ENCODE peak calls at places on chromosomes 12 and 14, in seven cellular contexts. A is mesendoderm, M is tibial artery, W is keratinocyte, C is psoas muscle, D is DND-41, S is neural progenitor cell. H is an unnamed sample. For H3K27me3 and H3K4me1, the result is how much of the 10 kb centered on the place peaks cover.

GRCh38 chr14:38884109-38884508 is 218.9 kb downstream of the SEC23A start:
- DNase-seq in C (no peak), W (no peak), A (no peak), M (no peak), S (no peak), D (no peak), H (no peak)

GRCh38 chr12:25017336-25017735 is 68.4 kb upstream of the BCAT1 start:
- DNase-seq in A (no peak), M (no peak), C (no peak), D (no peak), W (no peak), S (no peak), H (no peak)

GRCh38 chr14:64118892-64119291 is 175.3 kb downstream of the ESR2 start:
- DNase-seq in A (no peak), S (no peak), C (no peak), D (no peak), M (no peak), W (no peak), H (no peak)

GRCh38 chr12:40820794-40821484 is 128.7 kb downstream of the CNTN1 start:
- DNase-seq in S (no peak), M (no peak), D (no peak), A (no peak), C (no peak), W (no peak), H (no peak)

GRCh38 chr14:59438148-59438766 is 26.9 kb downstream of the GPR135 start:
- DNase-seq in D (no peak), W (no peak), M (no peak), A (no peak), C (no peak), S (no peak), H (no peak)

GRCh38 chr12:113384778-113385177 is 18.9 kb downstream of the SDS start:
- DNase-seq in S (no peak), W (no peak), M (no peak), D (no peak), A (no peak), C (no peak), H (no peak)

GRCh38 chr12:126219654-126220279 is 1154.5 kb downstream of the AACS start:
- DNase-seq in D (no peak), S (no peak), C (no peak), W (no peak), A (no peak), M (no peak), H (no peak)

GRCh38 chr12:16352481-16352880 is 5.0 kb downstream of the MGST1 start:
- DNase-seq in M (no peak), A (peak), S (no peak), C (no peak), W (no peak), D (no peak), H (no peak)

GRCh38 chr12:99736760-99737159 is 89.2 kb downstream of the GARIN6 start:
- DNase-seq in S (no peak), A (no peak), D (no peak), C (no peak), W (no peak), M (no peak), H (no peak)

GRCh38 chr12:45231515-45232145 is 15.7 kb downstream of the ANO6 start:
- DNase-seq in M (no peak), S (no peak), A (no peak), D (no peak), C (no peak), W (no peak), H (no peak)

GRCh38 chr12:89216141-89216952 is 136.0 kb downstream of the DUSP6 start:
- DNase-seq in C (no peak), M (no peak), S (no peak), W (no peak), D (no peak), A (no peak), H (no peak)

GRCh38 chr14:103144085-103144484 is 20.8 kb downstream of the TNFAIP2 start:
- DNase-seq in A (no peak), D (no peak), M (no peak), C (no peak), S (no peak), W (no peak), H (no peak)

GRCh38 chr12:124379938-124380754 is 85.3 kb downstream of the RFLNA start:
- DNase-seq in A (no peak), W (no peak), D (no peak), C (peak), M (peak), S (peak), H (no peak)

GRCh38 chr12:47235258-47236040 is 155.7 kb upstream of the AMIGO2 start:
- DNase-seq in D (no peak), S (no peak), A (no peak), M (no peak), W (no peak), C (no peak), H (no peak)

GRCh38 chr14:84225243-84225642 is 1304.7 kb upstream of the FLRT2 start:
- DNase-seq in W (no peak), D (no peak), A (no peak), S (no peak), M (no peak), C (no peak), H (no peak)

DNA sequence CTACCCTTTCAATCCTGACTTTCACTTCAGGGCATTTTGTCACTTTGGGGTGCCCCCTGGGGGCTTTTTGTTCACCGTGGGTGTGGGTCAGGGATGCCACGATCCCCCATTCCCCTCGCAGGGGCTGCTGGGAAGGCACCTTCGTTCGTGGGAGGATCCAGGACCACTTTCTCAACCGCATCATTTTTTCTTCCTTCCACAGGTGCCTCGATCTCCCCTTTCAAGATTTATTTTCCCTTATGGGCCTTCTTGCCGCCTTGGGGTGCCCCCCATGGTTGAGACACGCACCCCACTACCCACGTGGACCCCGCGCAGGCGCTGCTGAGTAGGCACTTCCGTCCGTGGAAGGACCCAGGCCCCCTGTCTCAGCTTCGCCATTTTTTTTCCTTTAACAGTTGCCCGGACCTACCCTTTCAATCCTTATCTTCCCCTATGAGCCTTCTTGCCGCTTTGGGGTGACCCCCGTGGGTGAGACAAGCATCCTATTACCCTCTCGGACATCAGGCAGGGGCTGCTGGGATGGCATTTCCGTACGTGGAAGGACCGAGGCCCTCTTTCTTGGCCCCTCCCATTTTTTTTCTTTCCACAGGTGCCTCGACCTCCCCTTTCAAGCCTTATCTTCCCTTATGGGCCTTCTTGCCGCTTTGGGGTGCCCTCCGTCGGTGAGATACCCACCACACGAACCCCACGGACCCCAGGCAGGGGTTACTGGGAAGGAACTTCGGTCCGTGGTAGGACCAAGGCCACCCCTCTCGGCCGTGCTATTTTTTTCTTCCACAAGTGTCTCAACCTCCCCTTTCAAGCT is 268.1 kb downstream of the ALG10 start:
- DNase-seq in S (no peak), A (no peak), W (no peak), M (no peak), D (no peak), C (peak), H (no peak)
- H3K27me3 ChIP-seq in S (under half), A (under half), W (under half), M (under half), D (under half), C (under half), H (under half)

DNA sequence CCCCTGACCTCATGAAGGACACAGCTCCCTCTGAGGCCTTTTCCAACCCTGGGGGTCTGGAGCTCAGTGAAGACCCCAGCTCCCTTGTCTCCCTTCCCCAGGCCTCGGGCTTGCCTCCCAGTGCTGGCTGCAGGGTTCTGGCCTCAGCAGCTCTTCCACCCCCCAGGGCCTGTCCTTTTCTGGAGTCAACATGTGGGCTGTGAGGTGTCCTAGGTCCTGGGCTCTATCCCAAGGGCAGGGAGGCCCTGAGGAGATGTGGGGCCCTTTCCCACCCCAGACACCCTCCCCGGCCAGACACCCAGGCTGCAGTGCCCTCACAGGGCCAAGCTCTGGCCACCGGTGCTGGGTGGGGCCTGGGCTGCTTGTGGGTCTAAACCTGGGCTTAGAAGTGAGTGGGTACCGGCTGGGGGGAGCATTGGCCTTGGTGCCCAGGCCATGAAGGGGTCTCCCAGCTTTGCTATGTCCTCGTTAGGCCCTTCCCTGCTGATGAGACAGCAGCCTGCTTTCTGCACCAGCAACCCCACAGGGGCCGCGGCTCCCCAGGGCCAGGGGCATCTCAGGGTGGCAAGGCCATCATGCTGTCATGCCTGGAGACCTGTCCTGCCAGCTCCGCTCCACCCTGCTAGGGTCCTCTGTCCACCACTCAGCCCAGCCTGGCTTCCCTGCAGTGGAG is 2.7 kb upstream of the CRIP2 start:
- DNase-seq in W (no peak), S (no peak), M (no peak), A (no peak), C (no peak), D (no peak), H (no peak)
- H3K27ac ChIP-seq in W (no peak), S (no peak), M (peak), A (no peak), C (no peak), D (no peak), H (no peak)

DNA sequence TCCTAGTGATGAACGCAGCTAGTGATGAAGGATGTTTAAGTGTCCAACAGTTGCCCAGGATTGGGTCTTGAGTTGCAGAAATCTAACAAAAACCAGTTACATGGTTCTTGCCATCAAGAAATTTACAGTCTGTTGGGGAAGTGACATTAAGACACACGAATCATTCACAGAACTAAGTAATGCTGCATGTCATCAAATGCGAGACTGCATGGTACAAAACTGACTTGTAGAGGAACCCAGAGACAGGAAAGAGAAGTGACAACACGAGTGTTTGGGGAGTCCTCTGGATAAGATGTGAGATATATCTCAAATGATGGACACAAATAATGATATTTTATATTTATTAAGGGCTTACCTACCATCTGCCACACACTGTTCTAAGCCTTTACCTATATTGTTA is 6.1 kb upstream of the SYNE3 start:
- DNase-seq in S (no peak), C (no peak), D (no peak), M (no peak), W (no peak), A (no peak), H (no peak)
- H3K4me1 ChIP-seq in S (under half), C (under half), D (under half), M (under half), W (half or more), A (under half), H (half or more)

DNA sequence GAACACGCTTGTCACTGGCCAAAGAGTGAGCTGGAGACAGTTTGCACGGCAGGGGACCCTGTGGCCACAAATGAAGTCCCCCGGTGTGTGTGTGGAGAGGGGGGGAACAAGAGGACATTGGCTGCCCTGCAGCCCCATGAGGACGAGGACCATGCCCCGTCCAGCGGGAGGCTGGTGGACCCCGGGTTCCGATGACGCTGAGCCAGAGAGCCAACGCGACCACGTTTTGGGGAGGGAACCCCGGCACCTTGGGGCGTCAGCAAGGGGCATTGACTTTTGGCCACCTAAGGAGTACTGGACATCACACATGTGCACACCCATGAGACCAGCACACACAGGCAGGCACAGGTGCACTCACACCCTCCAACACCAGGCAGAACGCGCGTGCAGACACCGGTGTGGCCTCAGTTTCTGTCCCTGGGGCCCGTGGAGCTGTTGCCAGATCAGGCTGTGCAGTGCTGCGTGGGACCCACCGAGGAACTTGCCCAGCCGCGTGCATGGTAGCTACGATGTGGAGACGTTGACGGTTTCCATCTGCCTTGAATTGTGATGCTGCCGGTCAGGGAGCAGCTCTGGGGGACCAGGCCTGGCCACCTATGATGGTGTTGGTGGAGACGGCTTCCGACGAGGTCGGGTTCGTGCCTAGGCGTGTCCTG is 26.5 kb downstream of the NOC4L start:
- DNase-seq in A (no peak), S (no peak), C (peak), W (no peak), M (no peak), D (no peak), H (no peak)
- H3K27me3 ChIP-seq in A (under half), S (half or more), C (under half), W (under half), M (under half), D (under half), H (under half)

DNA sequence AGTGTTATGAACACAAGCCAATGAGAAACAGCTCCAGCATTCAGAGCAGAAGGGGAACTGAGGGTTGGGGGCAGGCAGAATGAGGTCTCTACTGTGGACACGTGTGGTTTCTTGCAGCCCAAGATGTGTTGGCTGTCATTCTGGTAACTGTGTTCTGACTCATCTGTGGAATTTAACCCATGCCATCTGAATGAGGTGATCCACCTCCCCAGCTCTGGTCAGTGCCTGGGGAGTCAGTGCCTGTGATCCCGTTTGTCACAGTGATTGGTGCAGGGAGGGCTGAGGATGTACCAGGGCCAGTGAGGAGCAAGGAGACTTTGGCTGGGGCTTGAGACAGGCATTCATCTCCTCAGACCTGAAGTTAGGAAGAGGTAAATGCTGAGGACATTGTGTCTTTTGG is 216.8 kb downstream of the MSRB3 start:
- DNase-seq in A (peak), W (peak), C (no peak), S (no peak), M (no peak), D (no peak), H (no peak)
- H3K27ac ChIP-seq in A (no peak), W (no peak), C (no peak), S (no peak), M (no peak), D (no peak), H (no peak)

GRCh38 chr12:104725610-104726009 is 232.5 kb downstream of the SLC41A2 start:
- DNase-seq in A (no peak), D (no peak), M (no peak), W (no peak), S (no peak), C (no peak), H (no peak)
- H3K4me1 ChIP-seq in A (under half), D (under half), M (under half), W (under half), S (under half), C (under half), H (under half)

GRCh38 chr12:111270773-111271172 is 98.1 kb downstream of the PHETA1 start:
- DNase-seq in S (no peak), A (peak), M (no peak), C (no peak), W (no peak), D (no peak), H (no peak)
- H3K27me3 ChIP-seq in S (under half), A (under half), M (under half), C (under half), W (under half), D (under half), H (under half)

GRCh38 chr14:95834491-95834890 is 42.1 kb upstream of the TUNAR start:
- DNase-seq in S (no peak), W (no peak), M (no peak), A (no peak), C (no peak), D (no peak), H (no peak)
- H3K27ac ChIP-seq in S (no peak), W (no peak), M (no peak), A (no peak), C (no peak), D (no peak), H (no peak)

GRCh38 chr12:56800221-56800620 is 37.1 kb downstream of the HSD17B6 start:
- DNase-seq in D (no peak), C (no peak), A (no peak), M (no peak), W (no peak), S (no peak), H (no peak)
- H3K4me1 ChIP-seq in D (under half), C (under half), A (under half), M (under half), W (under half), S (under half), H (under half)